ENCODE peak calls at places on chromosomes 6 and 20, in five cellular contexts. F is lower lobe of right lung, T is retinal pigment epithelial cell, H is AG10803, S is upper lobe of right lung. B is an unnamed sample.
A peak's percentile ranks its signal among the peaks of the same experiment; 100 is the strongest.

GRCh38 chr6:98118357-98119045 is 715.9 kb upstream of the POU3F2 start:
- DNase-seq in F (no peak), T (peak; percentile 20), H (no peak), S (no peak), B (no peak)

GRCh38 chr20:50358166-50358565 is 152.0 kb upstream of the PTPN1 start:
- DNase-seq in F (no peak), T (no peak), H (no peak), S (no peak), B (no peak)

GRCh38 chr20:54920491-54920890 is 445.1 kb downstream of the DOK5 start:
- DNase-seq in F (no peak), T (no peak), H (no peak), S (no peak), B (no peak)

GRCh38 chr20:2713285-2713684 is 20.7 kb downstream of the EBF4 start:
- DNase-seq in F (no peak), T (no peak), H (no peak), S (no peak), B (no peak)

GRCh38 chr20:47453167-47453782 is 48.4 kb upstream of the NCOA3 start:
- DNase-seq in F (no peak), T (no peak), H (peak; percentile 84), S (no peak), B (peak; percentile 66)

GRCh38 chr6:44655368-44656342 is 268.1 kb downstream of the CDC5L start:
- DNase-seq in F (peak; percentile 80), T (no peak), H (peak; percentile 80), S (peak; percentile 86), B (no peak)

GRCh38 chr20:47773381-47773786 is 11.9 kb downstream of the SULF2 start:
- DNase-seq in F (peak; percentile 57), T (no peak), H (no peak), S (no peak), B (no peak)

GRCh38 chr6:1575213-1576041 is 34.3 kb upstream of the FOXC1 start:
- DNase-seq in F (no peak), T (no peak), H (peak; percentile 8), S (no peak), B (no peak)

GRCh38 chr6:166540631-166541331 is 45.7 kb downstream of the RAMACL start:
- DNase-seq in F (peak; percentile 53), T (no peak), H (no peak), S (no peak), B (no peak)

GRCh38 chr20:362271-363254 is 15.7 kb downstream of the NRSN2 start:
- DNase-seq in F (peak; percentile 93), T (peak; percentile 86), H (peak; percentile 86), S (peak; percentile 94), B (peak; percentile 71)
- TF ChIP-seq CTCF in F (peak; percentile 43), T (peak; percentile 66), H (peak; percentile 45), S (peak; percentile 44), B (peak; percentile 75)

GRCh38 chr6:149478631-149479314 is 6.0 kb downstream of the ZC3H12D start:
- DNase-seq in F (no peak), T (no peak), H (no peak), S (no peak), B (no peak)
- H3K4me3 ChIP-seq in F (no peak overlapping the region), T (no peak overlapping the region), H (no peak overlapping the region), S (no peak overlapping the region), B (no peak overlapping the region)

GRCh38 chr20:44858959-44859358 is 26.5 kb upstream of the YWHAB start:
- DNase-seq in F (no peak), T (no peak), H (no peak), S (no peak), B (no peak)

GRCh38 chr20:44861547-44862006 is 23.9 kb upstream of the YWHAB start:
- DNase-seq in F (no peak), T (no peak), H (peak; percentile 91), S (no peak), B (no peak)

GRCh38 chr20:44863661-44864060 is 21.8 kb upstream of the YWHAB start:
- DNase-seq in F (no peak), T (no peak), H (no peak), S (no peak), B (no peak)

GRCh38 chr20:44866703-44867335 is 18.7 kb upstream of the YWHAB start:
- DNase-seq in F (no peak), T (no peak), H (peak; percentile 17), S (no peak), B (no peak)

DNA sequence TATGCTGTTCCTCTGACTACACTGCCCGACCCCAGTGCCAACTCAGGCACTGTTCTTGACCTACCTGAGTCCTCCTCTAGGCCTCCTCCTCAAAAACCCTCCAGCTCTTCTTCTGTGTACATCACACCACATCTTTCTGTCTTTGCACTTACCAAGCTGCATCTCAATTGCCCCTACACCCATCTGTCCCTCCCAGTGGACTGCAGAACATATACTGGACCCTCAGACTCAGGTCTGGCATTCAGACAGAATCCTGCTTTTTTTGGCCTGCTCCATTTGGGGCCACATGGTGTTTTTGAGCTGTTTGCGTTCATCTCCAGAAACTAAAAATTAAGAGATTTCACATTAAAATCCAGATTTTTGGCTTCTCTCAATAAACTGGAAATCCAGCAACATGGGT is 23.2 kb upstream of the YWHAB start:
- DNase-seq in F (no peak), T (no peak), H (no peak), S (no peak), B (no peak)
- TF ChIP-seq CTCF in F (no peak), T (no peak), H (no peak), S (no peak), B (no peak)

DNA sequence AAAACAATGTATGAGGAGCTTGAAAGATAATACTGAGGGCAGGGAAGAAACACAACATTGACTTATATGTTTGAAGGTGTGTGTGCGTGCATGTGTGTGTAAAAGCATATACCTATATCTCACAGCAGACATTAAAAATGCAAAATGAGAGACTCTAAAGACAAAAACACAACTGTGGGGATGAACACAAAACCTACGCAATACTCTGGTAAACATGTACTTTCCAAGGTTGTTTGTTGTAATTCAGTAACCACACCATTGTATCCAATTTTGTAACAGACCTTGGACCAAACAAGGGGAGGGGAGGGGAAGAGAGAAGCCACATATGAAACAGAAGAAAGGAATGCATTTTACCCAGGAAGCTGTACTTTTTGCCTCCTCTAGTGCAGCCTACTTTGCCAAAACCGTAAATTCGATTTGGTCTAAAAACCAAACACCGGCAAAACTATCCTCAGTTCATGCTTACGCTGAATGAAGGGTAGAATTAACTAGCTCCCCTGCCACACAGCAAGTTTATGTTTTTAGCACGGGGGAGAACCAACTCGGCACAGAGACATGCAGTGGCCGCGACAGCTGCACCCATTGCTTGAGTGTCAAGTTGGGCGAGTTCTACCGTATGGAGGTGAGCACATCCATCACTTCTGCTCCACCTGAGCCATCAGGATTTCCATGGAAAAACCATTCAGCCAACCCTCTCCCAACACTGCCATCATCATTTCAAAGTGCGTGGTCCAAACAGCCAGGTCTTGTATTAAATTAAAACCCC is 50.0 kb downstream of the CNKSR3 start:
- DNase-seq in F (no peak), T (no peak), H (peak; percentile 83), S (no peak), B (no peak)
- H3K4me3 ChIP-seq in F (no peak overlapping the region), T (no peak overlapping the region), H (no peak overlapping the region), S (no peak overlapping the region), B (peak overlapping the region; percentile 23)

GRCh38 chr6:2765896-2766766 is 938 bp downstream of the WRNIP1 start:
- DNase-seq in F (peak; percentile 75), T (no peak), H (peak; percentile 42), S (peak; percentile 83), B (no peak)

GRCh38 chr6:2765166-2765895 is at the start of gene WRNIP1:
- DNase-seq in F (peak; percentile 99), T (peak; percentile 95), H (peak; percentile 100), S (peak; percentile 99), B (peak; percentile 69)

GRCh38 chr6:2768125-2768524 is 2.9 kb downstream of the WRNIP1 start:
- DNase-seq in F (no peak), T (no peak), H (no peak), S (no peak), B (no peak)

GRCh38 chr6:2767327-2767985 is 2.3 kb downstream of the WRNIP1 start:
- DNase-seq in F (no peak), T (no peak), H (no peak), S (no peak), B (no peak)

DNA sequence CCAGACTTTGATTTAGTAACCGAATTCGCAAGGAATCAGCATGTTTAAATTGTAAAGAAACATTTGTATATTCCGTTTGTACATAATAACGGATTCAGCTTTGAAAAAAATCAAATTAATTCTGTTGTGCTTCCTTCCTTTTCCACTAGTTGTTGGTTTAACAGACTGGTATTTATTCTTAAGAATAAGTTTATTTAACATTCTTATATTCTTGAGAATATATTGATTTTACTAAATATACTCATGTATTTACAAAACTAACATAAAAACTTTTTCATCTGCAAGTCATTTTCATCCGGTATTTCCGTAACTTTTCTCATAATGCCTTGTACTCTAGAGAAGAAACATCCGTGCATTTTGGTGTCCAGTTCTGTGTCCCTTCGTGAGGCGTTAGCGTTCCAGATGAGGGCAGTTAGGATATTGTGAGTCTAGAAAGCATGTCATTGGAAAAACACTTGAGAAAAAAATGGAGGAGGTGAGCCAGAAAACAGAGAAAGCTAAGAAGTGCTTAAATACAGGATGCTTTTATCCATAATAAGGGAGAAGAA is 1.6 kb downstream of the WRNIP1 start:
- DNase-seq in F (no peak), T (no peak), H (peak; percentile 30), S (no peak), B (no peak)
- TF ChIP-seq CTCF in F (no peak), T (no peak), H (peak; percentile 6), S (peak; percentile 14), B (peak; percentile 3)

DNA sequence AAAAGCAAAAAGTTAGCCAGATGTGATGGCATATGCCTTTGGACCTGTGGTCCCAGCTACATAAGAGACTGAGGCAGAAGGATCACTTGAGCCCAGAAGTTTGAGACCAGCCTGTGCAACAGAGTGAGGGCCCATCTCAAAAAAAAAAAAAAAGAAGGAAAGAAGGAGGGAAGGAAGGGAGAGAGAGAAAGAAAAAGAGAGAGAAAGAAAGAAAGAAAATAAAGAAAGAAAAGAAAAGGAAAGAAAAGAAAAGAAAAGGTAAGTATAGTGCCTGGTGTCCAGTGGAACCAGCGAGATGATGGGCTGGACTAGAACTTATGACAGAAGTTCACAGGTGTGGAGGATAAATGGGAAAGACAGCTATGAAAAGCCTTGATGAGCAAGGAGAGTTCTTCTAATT is 100.9 kb downstream of the QRSL1 start:
- DNase-seq in F (no peak), T (no peak), H (no peak), S (no peak), B (no peak)
- H3K4me3 ChIP-seq in F (no peak overlapping the region), T (no peak overlapping the region), H (no peak overlapping the region), S (no peak overlapping the region), B (no peak overlapping the region)

DNA sequence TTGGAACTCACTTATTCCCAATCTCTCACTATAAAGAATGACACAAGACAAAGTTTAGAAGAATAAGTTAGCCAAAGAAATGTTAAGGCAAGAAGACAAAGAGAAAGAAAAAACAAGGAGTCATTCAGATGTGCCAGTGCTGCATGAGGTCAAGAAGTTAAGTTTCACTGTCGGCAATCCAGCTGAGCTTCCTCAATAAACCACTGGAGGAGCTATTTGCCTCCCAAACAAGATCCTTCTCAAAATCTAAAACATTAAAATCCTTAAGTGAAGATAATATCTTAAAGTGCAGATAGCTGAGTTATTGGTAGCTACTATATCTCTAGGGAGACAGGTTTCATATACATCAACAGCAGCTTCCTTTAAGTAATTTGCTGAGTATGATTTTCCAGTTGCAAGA is 512.3 kb downstream of the HDGFL1 start:
- DNase-seq in F (no peak), T (no peak), H (no peak), S (no peak), B (no peak)
- TF ChIP-seq CTCF in F (no peak), T (peak; percentile 30), H (peak; percentile 30), S (no peak), B (peak; percentile 39)

GRCh38 chr6:107634147-107635057 is 144.5 kb downstream of the SOBP start:
- DNase-seq in F (no peak), T (no peak), H (no peak), S (no peak), B (no peak)
- H3K4me3 ChIP-seq in F (no peak overlapping the region), T (peak overlapping the region; percentile 13), H (no peak overlapping the region), S (no peak overlapping the region), B (no peak overlapping the region)

GRCh38 chr20:10367921-10368701 is 65.9 kb downstream of the MKKS start:
- DNase-seq in F (no peak), T (no peak), H (no peak), S (no peak), B (no peak)
- TF ChIP-seq CTCF in F (no peak), T (no peak), H (no peak), S (no peak), B (no peak)

B was measured in epithelial cell of proximal tubule.